ENCODE peak calls at places on chromosome 20, in seven cellular contexts. M is heart right ventricle, E is IMR-90, W is psoas muscle, Y is lung, G is cardiac muscle cell, K is breast epithelium. D is an unnamed sample. For H3K9me3, the result is how much of the 10 kb centered on the place peaks cover.

GRCh38 chr20:48600470-48600945 is 227.3 kb downstream of the PREX1 start:
- DNase-seq in E (no peak), W (no peak), M (no peak), G (no peak), K (peak), Y (no peak), D (peak)

GRCh38 chr20:57596998-57597939 is 23.0 kb downstream of the ZBP1 start:
- DNase-seq in G (peak), W (peak), K (no peak), M (peak), Y (peak), E (peak), D (peak)

GRCh38 chr20:50304883-50305635 is 114.4 kb downstream of the CEBPB start:
- DNase-seq in K (no peak), G (peak), W (peak), E (peak), M (peak), Y (peak), D (peak)

GRCh38 chr20:60137657-60138245 is 179.5 kb downstream of the CDH26 start:
- DNase-seq in M (no peak), G (no peak), W (peak), Y (no peak), E (peak), K (no peak), D (no peak)

GRCh38 chr20:56875052-56875663 is 246.1 kb downstream of the TFAP2C start:
- DNase-seq in W (no peak), G (peak), E (peak), M (no peak), K (no peak), Y (no peak), D (no peak)

GRCh38 chr20:49685809-49686208 is 27.9 kb downstream of the B4GALT5 start:
- DNase-seq in G (peak), Y (no peak), W (no peak), E (peak), K (no peak), M (no peak), D (no peak)

GRCh38 chr20:58286729-58287128 is 22.8 kb upstream of the RAB22A start:
- DNase-seq in E (no peak), W (no peak), G (no peak), K (no peak), M (no peak), Y (no peak), D (no peak)

GRCh38 chr20:42531675-42531985 is 658.1 kb downstream of the PTPRT start:
- DNase-seq in Y (no peak), G (no peak), W (no peak), M (peak), K (no peak), E (no peak), D (no peak)

GRCh38 chr20:40760399-40760798 is 71.4 kb upstream of the MAFB start:
- DNase-seq in K (no peak), E (no peak), W (no peak), M (no peak), Y (no peak), G (no peak), D (no peak)

GRCh38 chr20:8718214-8718613 is 350.7 kb upstream of the PLCB4 start:
- DNase-seq in Y (no peak), G (no peak), M (peak), K (no peak), W (peak), E (no peak), D (no peak)

GRCh38 chr20:33656010-33656782 is 5.9 kb upstream of the C20orf144 start:
- DNase-seq in W (no peak), E (no peak), Y (no peak), G (no peak), K (no peak), M (no peak), D (peak)

GRCh38 chr20:10414982-10415650 is 18.9 kb downstream of the MKKS start:
- DNase-seq in W (no peak), G (peak), M (no peak), E (no peak), K (no peak), Y (no peak), D (no peak)

GRCh38 chr20:8912731-8913130 is 156.2 kb upstream of the PLCB4 start:
- DNase-seq in E (no peak), Y (no peak), M (no peak), K (no peak), W (no peak), G (no peak), D (no peak)

GRCh38 chr20:33810885-33811762 is at the start of gene CHMP4B:
- DNase-seq in M (peak), Y (peak), K (peak), E (peak), W (peak), G (peak), D (peak)

GRCh38 chr20:39083781-39084180 is 121.6 kb downstream of the DHX35 start:
- DNase-seq in W (no peak), Y (no peak), M (no peak), K (no peak), E (no peak), G (no peak), D (no peak)

GRCh38 chr20:59163641-59164530 is at the start of gene ZNF831:
- DNase-seq in K (no peak), M (no peak), Y (no peak), W (no peak), E (no peak), G (no peak), D (no peak)

GRCh38 chr20:2825770-2826169 is 9.6 kb downstream of the TMEM239 start:
- DNase-seq in G (no peak), E (no peak), Y (no peak), M (no peak), K (no peak), W (no peak), D (no peak)

GRCh38 chr20:51828762-51829161 is 26.4 kb upstream of the SALL4 start:
- DNase-seq in W (no peak), M (no peak), K (no peak), Y (no peak), E (no peak), G (no peak), D (no peak)

GRCh38 chr20:12270863-12271262 is 353.2 kb downstream of the BTBD3 start:
- DNase-seq in W (no peak), E (no peak), M (no peak), G (no peak), K (no peak), Y (no peak), D (no peak)

GRCh38 chr20:33933469-33933909 is 60.2 kb upstream of the RALY start:
- DNase-seq in Y (peak), K (peak), M (peak), E (peak), W (peak), G (peak), D (peak)

GRCh38 chr20:2984956-2985661 is 58.3 kb upstream of the GNRH2 start:
- DNase-seq in W (no peak), K (no peak), E (peak), G (peak), Y (no peak), M (no peak), D (no peak)

GRCh38 chr20:5212897-5213296 is 86.1 kb downstream of the CDS2 start:
- DNase-seq in G (no peak), E (no peak), W (no peak), M (no peak), Y (no peak), K (no peak), D (no peak)

GRCh38 chr20:36017034-36017951 is 48.9 kb downstream of the CNBD2 start:
- DNase-seq in K (no peak), E (peak), Y (peak), M (no peak), G (peak), W (no peak), D (peak)

GRCh38 chr20:48599748-48600469 is 227.9 kb downstream of the PREX1 start:
- DNase-seq in E (no peak), Y (no peak), M (no peak), G (no peak), W (no peak), K (peak), D (peak)

GRCh38 chr20:18005990-18006364 is 37.2 kb downstream of the MGME1 start:
- DNase-seq in M (no peak), K (no peak), E (no peak), W (no peak), G (no peak), Y (no peak), D (no peak)

DNA sequence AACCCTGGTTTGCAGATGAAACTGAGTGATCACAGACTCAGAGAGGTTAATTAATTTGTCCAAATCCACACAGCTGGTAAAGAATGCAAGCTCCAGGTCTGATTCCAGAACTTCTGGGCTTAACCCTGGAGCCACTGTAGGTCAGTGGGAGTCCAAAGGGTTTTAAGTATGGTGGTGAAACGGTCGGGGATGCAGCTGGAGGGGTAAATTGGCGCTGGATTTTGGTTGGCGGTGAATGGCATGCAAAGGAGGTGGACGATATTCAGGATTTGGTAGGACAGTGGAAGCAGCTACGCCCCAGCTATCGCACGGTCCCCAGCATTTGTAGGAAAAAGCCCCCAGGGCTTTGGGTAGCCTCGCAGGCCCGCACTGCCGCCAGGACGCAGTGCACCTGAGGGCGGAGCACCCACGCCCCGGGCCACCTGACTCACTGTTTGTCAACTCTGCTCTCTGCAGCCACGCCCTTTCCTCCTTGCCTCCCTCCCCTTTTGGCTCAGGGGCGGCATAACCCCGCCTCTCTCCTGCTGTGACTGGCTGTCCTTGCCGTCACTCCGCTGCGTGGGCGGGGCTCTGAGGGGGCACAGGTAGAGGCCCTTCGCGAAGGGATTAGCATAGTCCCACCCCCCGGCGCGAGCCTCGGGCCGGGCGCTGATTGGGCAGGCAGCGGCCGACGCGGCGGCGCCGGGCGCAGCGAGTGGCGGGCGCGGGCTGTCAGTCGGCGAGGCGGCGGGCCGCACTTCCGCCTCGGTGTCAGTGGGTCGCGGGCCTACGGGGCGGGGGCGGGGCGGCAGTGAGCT is at the start of gene OSBPL2:
- DNase-seq in K (peak), G (peak), W (peak), M (peak), Y (peak), E (peak), D (peak)
- H3K27ac ChIP-seq in K (peak), G (peak), W (peak), M (peak), Y (peak), E (peak), D (peak)

DNA sequence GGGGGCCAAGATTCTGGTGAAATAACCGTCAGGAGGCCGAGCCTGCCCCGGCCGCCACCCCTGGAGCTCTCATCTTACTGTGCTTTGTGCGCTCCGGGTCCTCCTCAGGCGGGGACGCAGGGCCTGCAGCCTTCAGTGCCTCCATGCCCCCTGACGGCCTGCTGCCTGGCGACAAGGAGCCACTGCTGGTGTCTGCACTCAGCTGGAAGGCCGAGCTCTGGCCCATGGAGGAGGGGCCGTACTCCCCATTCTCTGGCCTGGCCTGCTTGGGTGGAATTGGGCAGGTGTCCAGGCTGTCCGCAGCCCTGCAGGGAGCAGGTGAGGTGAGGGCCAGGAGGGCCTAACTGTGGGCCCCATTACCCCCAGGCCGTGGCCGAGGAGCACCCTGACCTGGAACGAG is 5.3 kb downstream of the ZNF512B start:
- DNase-seq in G (no peak), M (peak), W (peak), Y (no peak), E (no peak), K (no peak), D (peak)
- H3K9me3 ChIP-seq in G (under half), M (under half), W (under half), Y (under half), E (under half), K (under half), D (under half)

DNA sequence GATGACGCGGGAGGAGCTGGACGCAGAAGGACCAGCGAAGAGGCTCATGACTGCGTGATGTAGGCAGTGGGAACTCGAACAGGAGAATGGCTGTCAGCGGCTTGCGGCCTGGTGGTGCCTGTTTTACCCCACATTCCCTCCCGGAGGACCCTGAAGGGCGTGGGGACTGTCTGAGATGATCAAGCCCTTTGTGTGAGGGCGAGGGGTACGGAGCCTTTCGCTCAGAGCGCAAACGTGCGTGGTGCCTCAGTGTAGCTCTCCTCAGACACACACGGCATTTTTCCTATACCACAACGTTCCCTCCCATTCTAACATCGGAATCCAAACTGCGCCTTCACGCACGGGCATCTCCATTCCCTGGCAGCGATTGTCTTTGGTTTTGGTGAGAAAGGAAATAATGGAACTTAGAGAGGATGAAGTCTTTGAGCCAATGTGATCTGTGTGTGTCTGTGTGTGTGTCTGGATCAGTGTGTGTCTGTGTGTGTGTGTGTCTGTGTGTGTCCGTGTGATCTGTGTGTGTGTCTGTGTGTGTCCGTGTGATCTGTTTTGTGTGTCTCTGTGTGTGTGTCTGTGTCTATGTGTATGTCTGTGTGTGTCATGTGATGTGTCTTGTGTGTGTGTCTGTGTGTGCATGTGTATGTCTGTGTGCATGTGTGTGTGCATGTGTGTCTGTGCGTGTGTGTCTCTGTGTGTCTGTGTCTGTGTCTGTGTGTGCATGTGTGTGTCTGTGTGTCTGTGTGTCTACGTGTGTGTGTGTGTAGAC is 5.3 kb downstream of the PTK6 start:
- DNase-seq in E (no peak), M (no peak), W (no peak), K (no peak), Y (no peak), G (no peak), D (no peak)
- TF ChIP-seq CTCF in E (no peak), M (no peak), W (no peak), K (no peak), Y (no peak), G (no peak), D (no peak)

DNA sequence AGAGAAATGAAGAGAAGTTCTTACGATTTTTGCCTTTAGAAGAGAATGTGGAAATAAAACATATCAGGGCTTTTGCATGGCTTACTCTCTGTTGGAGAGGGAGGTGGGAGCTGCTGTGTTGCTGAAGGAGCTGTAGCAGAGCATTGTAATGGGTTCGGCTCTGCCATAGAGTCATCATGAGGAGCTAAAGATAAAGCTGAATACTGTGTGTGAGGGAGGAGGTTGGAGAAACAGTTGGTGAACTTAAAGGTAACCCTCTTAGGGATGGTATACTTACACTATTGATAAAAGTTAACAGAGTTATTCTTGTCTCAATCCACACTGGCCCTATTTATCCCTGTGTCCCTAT is 34.8 kb downstream of the CTNNBL1 start:
- DNase-seq in W (no peak), M (no peak), Y (no peak), E (no peak), K (no peak), G (no peak), D (no peak)
- H3K27ac ChIP-seq in W (peak), M (peak), Y (no peak), E (no peak), K (no peak), G (peak), D (peak)

GRCh38 chr20:63966172-63966943 is 3.4 kb downstream of the ZNF512B start:
- DNase-seq in M (peak), Y (no peak), E (no peak), G (no peak), W (no peak), K (peak), D (peak)
- H3K9me3 ChIP-seq in M (under half), Y (under half), E (under half), G (under half), W (under half), K (under half), D (under half)

GRCh38 chr20:63295422-63295821 is 2.4 kb downstream of the COL20A1 start:
- DNase-seq in K (no peak), G (no peak), W (no peak), M (peak), Y (no peak), E (no peak), D (no peak)
- TF ChIP-seq CTCF in K (no peak), G (no peak), W (no peak), M (no peak), Y (no peak), E (no peak), D (no peak)

DNA sequence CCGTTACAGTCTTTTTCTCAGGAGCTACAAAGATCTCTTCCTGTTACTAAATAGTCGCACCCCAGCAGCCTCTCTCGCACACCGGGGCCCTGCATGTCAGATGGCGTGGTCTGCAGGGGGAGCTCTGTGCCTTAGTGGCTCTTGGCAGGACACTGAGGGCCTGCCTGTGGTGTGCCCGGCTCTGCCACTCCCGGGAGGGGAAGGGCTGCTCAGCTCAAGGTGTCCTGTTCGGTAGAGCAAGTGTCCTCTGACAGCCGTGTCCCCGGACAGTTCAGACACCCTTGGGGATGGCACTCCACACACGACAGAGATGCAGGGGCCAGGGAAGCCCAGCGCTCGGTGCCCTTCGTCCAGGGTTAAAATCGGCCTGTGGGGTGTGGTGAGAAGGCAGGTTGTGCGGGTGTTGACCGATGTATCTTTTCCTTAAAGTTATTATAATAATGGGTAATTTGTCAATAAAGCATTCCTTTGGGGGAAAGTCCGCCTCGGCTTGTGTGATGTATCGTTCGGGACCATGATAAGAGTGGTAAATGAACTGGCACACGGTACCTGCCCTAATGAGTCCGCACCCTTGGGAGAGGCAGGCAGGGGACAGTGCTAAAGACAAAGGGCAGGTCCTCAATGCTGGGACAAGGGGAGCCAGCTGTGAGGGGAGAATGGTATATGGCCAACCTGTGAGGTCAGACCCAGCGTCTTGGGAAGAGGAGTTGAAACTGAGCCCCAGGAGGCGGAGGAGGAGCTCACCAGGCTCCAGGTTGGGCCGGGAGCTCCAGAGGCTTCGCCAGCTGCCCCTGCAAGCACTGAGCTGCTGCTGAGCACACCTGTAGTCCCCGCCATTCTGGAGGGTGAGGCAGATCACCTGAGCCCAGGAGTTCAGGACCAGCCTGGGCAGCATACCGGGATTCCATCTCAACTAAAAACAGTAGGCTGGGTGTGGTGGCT is 3.6 kb upstream of the DNAJC5 start:
- DNase-seq in W (no peak), G (no peak), Y (no peak), K (no peak), E (no peak), M (no peak), D (no peak)
- H3K27ac ChIP-seq in W (no peak), G (no peak), Y (no peak), K (no peak), E (no peak), M (no peak), D (no peak)

D was measured in spleen.